ENCODE peak calls at places on chromosomes 6 and 20, in four cellular contexts. W is suprapubic skin, G is IMR-90, S is breast epithelium. M is an unnamed sample. For H3K4me1, the result is how much of the 10 kb centered on the place peaks cover.

GRCh38 chr6:77457720-77458349 is 5.5 kb downstream of the HTR1B start:
- DNase-seq in S (no peak), G (peak), W (peak), M (no peak)

GRCh38 chr20:13552061-13552460 is 86.7 kb downstream of the TASP1 start:
- DNase-seq in W (no peak), G (peak), S (no peak), M (no peak)

GRCh38 chr6:45657243-45657642 is 279.5 kb upstream of the SUPT3H start:
- DNase-seq in W (no peak), G (peak), S (no peak), M (no peak)

GRCh38 chr6:150118642-150119041 is 24.2 kb upstream of the PPP1R14C start:
- DNase-seq in S (no peak), G (no peak), W (no peak), M (no peak)

GRCh38 chr6:22512716-22513452 is 56.5 kb upstream of the HDGFL1 start:
- DNase-seq in S (no peak), W (no peak), G (peak), M (no peak)

GRCh38 chr6:39834278-39834677 is 42.1 kb downstream of the DAAM2 start:
- DNase-seq in S (no peak), G (no peak), W (no peak), M (no peak)

GRCh38 chr6:113450061-113450465 is 407.1 kb upstream of the MARCKS start:
- DNase-seq in G (peak), S (no peak), W (no peak), M (no peak)

GRCh38 chr6:138107078-138107751 is at the start of gene PERP:
- DNase-seq in S (peak), G (peak), W (peak), M (no peak)

GRCh38 chr20:49187330-49188100 is 619 bp downstream of the STAU1 start:
- DNase-seq in S (no peak), W (peak), G (no peak), M (no peak)

GRCh38 chr20:25402583-25402982 is 4.9 kb upstream of the GINS1 start:
- DNase-seq in G (no peak), W (no peak), S (no peak), M (no peak)

GRCh38 chr6:93468291-93468690 is 48.9 kb upstream of the EPHA7 start:
- DNase-seq in W (no peak), S (no peak), G (no peak), M (no peak)

GRCh38 chr6:169293196-169293595 is 39.5 kb upstream of the THBS2 start:
- DNase-seq in G (no peak), S (no peak), W (no peak), M (no peak)

DNA sequence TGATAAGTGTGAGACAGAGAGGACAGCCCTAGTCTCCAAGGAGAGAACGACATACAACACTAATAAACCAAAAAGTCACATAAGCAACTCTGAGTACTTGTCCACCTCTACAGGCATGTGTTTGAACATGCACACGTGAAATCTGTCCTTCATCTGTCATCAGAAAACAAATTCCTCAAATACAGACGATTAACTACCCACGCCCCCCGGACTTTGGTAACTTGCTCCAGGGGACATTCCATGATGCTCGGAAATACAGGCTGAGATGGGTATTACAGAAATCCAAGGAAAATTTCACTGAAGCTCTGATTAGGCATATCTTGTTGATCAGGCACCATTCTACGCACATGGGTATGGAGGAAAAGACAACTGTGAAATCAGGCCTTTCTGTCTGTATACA is 57.8 kb downstream of the LYRM4 start:
- DNase-seq in S (no peak), G (no peak), W (no peak), M (no peak)
- H3K4me1 ChIP-seq in S (under half), G (under half), W (under half), M (under half)

DNA sequence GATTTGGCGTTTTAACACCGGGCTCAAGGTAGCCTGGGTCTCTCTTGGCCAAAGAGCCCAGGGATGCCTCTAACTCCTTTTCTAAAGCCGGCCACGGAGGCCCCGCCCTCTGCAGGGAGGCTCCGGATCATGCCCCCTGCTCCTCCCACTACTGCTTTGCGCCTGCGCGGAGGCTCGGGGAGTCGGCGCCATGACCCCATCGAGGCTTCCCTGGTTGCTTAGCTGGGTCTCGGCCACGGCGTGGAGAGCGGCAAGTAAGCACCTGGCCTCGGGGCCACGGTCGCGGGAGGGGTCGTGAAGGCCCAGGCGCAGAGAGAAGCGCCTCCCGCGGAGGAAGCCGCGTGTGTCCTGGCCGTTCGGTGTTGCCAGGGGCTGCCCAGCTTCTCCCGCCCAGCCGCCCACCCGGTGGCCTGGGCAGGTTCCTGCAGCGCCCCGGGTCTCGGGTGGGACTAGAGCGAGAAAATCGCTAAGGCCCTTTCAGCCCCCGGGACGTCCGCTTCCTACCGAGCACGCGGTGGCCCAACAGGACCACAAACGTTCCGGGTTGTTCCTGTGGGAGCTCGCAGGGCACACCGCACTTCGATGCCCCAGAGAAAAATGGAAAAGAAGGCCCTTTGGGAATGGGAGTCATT is at the start of gene SDHAF4:
- DNase-seq in G (peak), W (peak), S (peak), M (peak)
- TF ChIP-seq POLR2A in G (no peak), W (no peak), S (peak), M (peak)

GRCh38 chr6:35038076-35038475 is 103.1 kb downstream of the TCP11 start:
- DNase-seq in S (no peak), W (peak), G (no peak), M (no peak)
- H3K27ac ChIP-seq in S (no peak), W (no peak), G (no peak), M (no peak)

GRCh38 chr6:139592011-139592410 is 217.6 kb upstream of the CITED2 start:
- DNase-seq in W (no peak), S (no peak), G (no peak), M (no peak)
- H3K4me1 ChIP-seq in W (under half), S (under half), G (under half), M (under half)

GRCh38 chr6:26230336-26230735 is 134.7 kb upstream of the BTN3A2 start:
- DNase-seq in S (no peak), W (no peak), G (no peak), M (no peak)

GRCh38 chr6:26232306-26232949 is 132.6 kb upstream of the BTN3A2 start:
- DNase-seq in G (no peak), S (no peak), W (no peak), M (no peak)

GRCh38 chr6:26233608-26234420 is 131.2 kb upstream of the BTN3A2 start:
- DNase-seq in G (peak), W (peak), S (peak), M (no peak)

GRCh38 chr6:26232950-26233607 is 131.9 kb upstream of the BTN3A2 start:
- DNase-seq in G (peak), S (no peak), W (no peak), M (no peak)

DNA sequence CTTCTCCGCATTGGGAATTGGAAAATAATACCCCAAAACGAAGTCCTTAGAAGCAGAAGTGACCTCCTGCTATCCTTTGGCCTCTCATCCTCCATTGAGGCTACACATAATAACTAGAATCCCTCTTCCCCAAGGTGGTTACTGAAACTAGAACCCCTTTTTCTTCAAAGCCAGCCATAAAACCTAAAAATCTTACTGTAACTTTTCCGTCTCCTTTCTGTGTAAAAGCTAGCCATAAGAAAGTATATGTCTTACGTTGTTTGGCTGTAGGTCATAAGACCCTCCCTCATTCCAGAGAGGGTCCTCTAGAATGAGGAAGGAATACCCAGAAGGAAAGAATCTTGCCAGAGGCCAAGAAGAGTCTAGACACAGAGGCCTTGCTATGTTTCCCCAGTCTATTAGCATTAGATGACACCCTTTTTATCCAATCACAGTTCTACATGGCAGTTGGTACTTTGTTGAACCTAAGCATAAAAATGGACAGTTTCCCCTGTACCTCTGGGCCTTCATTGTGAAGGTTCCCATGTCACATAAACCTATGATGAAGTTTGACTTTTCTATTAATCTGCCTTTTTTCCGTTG is 133.9 kb upstream of the BTN3A2 start:
- DNase-seq in S (no peak), W (no peak), G (no peak), M (no peak)
- TF ChIP-seq POLR2A in S (no peak), W (no peak), G (no peak), M (no peak)

GRCh38 chr6:10516953-10517352 is 4.2 kb upstream of the GCNT2 start:
- DNase-seq in W (no peak), G (no peak), S (no peak), M (no peak)

GRCh38 chr6:10521104-10521808 is at the start of gene GCNT2:
- DNase-seq in S (no peak), G (peak), W (no peak), M (no peak)

GRCh38 chr6:10522929-10523573 is 1.9 kb downstream of the GCNT2 start:
- DNase-seq in G (no peak), W (no peak), S (no peak), M (no peak)

GRCh38 chr6:10518461-10519216 is 2.5 kb upstream of the GCNT2 start:
- DNase-seq in S (no peak), G (peak), W (no peak), M (no peak)

DNA sequence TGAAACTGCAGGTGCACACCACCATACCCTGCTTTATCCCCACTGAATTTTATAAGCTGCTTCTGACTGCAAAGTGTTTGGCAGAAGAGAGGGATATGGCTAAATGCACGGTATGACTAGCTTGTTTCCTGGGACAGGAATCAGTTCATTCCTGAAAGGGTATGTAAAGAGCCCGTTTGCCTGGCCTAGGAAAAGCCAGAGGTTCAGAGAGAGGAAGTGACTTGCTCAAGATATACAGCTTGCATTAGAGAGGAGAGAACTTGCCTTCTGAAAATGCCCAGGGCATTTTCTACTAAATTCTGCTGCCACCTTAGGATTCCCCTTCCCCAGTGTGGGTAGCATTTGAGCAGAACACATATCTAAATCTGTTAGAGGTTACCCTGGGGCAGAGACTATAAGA is 683 bp upstream of the GCNT2 start:
- DNase-seq in G (peak), S (no peak), W (no peak), M (no peak)
- H3K27ac ChIP-seq in G (no peak), S (peak), W (peak), M (peak)

GRCh38 chr6:398558-399078 is 7.1 kb downstream of the IRF4 start:
- DNase-seq in G (no peak), W (no peak), S (no peak), M (no peak)

GRCh38 chr6:397056-397455 is 5.5 kb downstream of the IRF4 start:
- DNase-seq in W (no peak), G (no peak), S (no peak), M (no peak)

GRCh38 chr6:399785-400517 is 8.4 kb downstream of the IRF4 start:
- DNase-seq in G (no peak), W (no peak), S (no peak), M (no peak)

GRCh38 chr6:397604-398003 is 6.1 kb downstream of the IRF4 start:
- DNase-seq in W (no peak), S (no peak), G (no peak), M (no peak)

GRCh38 chr6:398065-398464 is 6.5 kb downstream of the IRF4 start:
- DNase-seq in G (no peak), W (no peak), S (no peak), M (no peak)
- H3K4me1 ChIP-seq in G (under half), W (under half), S (under half), M (under half)

GRCh38 chr20:43666376-43667328 is at the start of gene MYBL2:
- DNase-seq in G (peak), S (no peak), W (no peak), M (peak)
- TF ChIP-seq POLR2A in G (no peak), S (no peak), W (no peak), M (no peak)

M was measured in esophagus squamous epithelium.